ENCODE peak calls at places on chromosomes 3 and 15, in ten cellular contexts. V is occipital lobe; N is HEK293T; T is CD4-positive, alpha-beta T cell; Q is NCI-H2171; J is HCEC 1CT; P is A172; D is T1000; A is NCI-H226; F is activated CD8-positive, alpha-beta memory T cell treated with anti-CD3 and anti-CD28 coated beads, Interleukin-2, amount 10 ng/mL, durations not matched to agents 7 days and 5 days. K is an unnamed sample.

GRCh38 chr15:101000271-101000681 is 81.1 kb downstream of the LRRK1 start:
- DNase-seq in V (no peak), N (no peak), T (no peak), Q (no peak), J (no peak), P (no peak), D (no peak), A (no peak), F (no peak), K (no peak)

GRCh38 chr15:77032052-77032646 is 37.2 kb downstream of the PSTPIP1 start:
- DNase-seq in V (no peak), N (no peak), T (no peak), Q (no peak), J (no peak), P (no peak), D (no peak), A (no peak), F (peak), K (no peak)

GRCh38 chr3:120192159-120192558 is 92.9 kb downstream of the GPR156 start:
- DNase-seq in V (no peak), N (no peak), T (no peak), Q (no peak), J (peak), P (peak), D (no peak), A (no peak), F (no peak), K (no peak)

GRCh38 chr3:63051920-63052319 is 176.7 kb upstream of the CADPS start:
- DNase-seq in V (peak), N (no peak), T (no peak), Q (no peak), J (peak), P (peak), D (no peak), A (no peak), F (no peak), K (no peak)

GRCh38 chr3:45612918-45613602 is 18.5 kb downstream of the LIMD1 start:
- DNase-seq in V (no peak), N (no peak), T (no peak), Q (peak), J (no peak), P (no peak), D (no peak), A (no peak), F (no peak), K (no peak)

GRCh38 chr3:54709785-54710184 is 218.1 kb downstream of the LRTM1 start:
- DNase-seq in V (no peak), N (no peak), T (no peak), Q (no peak), J (no peak), P (no peak), D (no peak), A (no peak), F (no peak), K (no peak)

GRCh38 chr15:73168487-73168886 is 116.2 kb downstream of the NEO1 start:
- DNase-seq in V (no peak), N (no peak), T (no peak), Q (no peak), J (no peak), P (no peak), D (no peak), A (no peak), F (no peak), K (no peak)

GRCh38 chr3:177835008-177835407 is 637.7 kb upstream of the TBL1XR1 start:
- DNase-seq in V (no peak), N (peak), T (no peak), Q (no peak), J (peak), P (peak), D (peak), A (peak), F (no peak), K (no peak)

GRCh38 chr15:76866008-76866407 is 39.1 kb downstream of the SCAPER start:
- DNase-seq in V (no peak), N (no peak), T (no peak), Q (no peak), J (no peak), P (no peak), D (no peak), A (no peak), F (no peak), K (no peak)

GRCh38 chr3:128524374-128525299 is 31.6 kb upstream of the GATA2 start:
- DNase-seq in V (no peak), N (no peak), T (no peak), Q (no peak), J (no peak), P (no peak), D (no peak), A (no peak), F (no peak), K (no peak)

GRCh38 chr15:70752142-70752754 is 11.1 kb downstream of the UACA start:
- DNase-seq in V (no peak), N (no peak), T (no peak), Q (no peak), J (no peak), P (no peak), D (no peak), A (no peak), F (no peak), K (no peak)

GRCh38 chr3:112604536-112604935 is 36.4 kb downstream of the CCDC80 start:
- DNase-seq in V (no peak), N (no peak), T (no peak), Q (no peak), J (peak), P (peak), D (peak), A (peak), F (no peak), K (no peak)

GRCh38 chr3:71083726-71084131 is 499.8 kb downstream of the FOXP1 start:
- DNase-seq in V (no peak), N (no peak), T (no peak), Q (no peak), J (no peak), P (no peak), D (no peak), A (no peak), F (no peak), K (no peak)

GRCh38 chr3:189824629-189825312 is 193.6 kb downstream of the TP63 start:
- DNase-seq in V (no peak), N (no peak), T (no peak), Q (peak), J (peak), P (peak), D (no peak), A (peak), F (no peak), K (no peak)

GRCh38 chr15:38070778-38071177 is 136.3 kb downstream of the TMCO5A start:
- DNase-seq in V (no peak), N (no peak), T (no peak), Q (no peak), J (peak), P (no peak), D (no peak), A (no peak), F (no peak), K (no peak)

GRCh38 chr15:70437882-70438331 is 325.5 kb downstream of the UACA start:
- DNase-seq in V (no peak), N (no peak), T (no peak), Q (no peak), J (no peak), P (no peak), D (peak), A (peak), F (no peak), K (no peak)

GRCh38 chr3:143167956-143168355 is 48.4 kb downstream of the CHST2 start:
- DNase-seq in V (no peak), N (no peak), T (no peak), Q (no peak), J (peak), P (peak), D (no peak), A (peak), F (no peak), K (no peak)

GRCh38 chr3:101950985-101951733 is 101.8 kb downstream of the NFKBIZ start:
- DNase-seq in V (no peak), N (no peak), T (no peak), Q (no peak), J (no peak), P (no peak), D (no peak), A (no peak), F (no peak), K (no peak)

GRCh38 chr3:189103208-189103607 is 68.6 kb upstream of the TPRG1 start:
- DNase-seq in V (no peak), N (no peak), T (no peak), Q (no peak), J (no peak), P (no peak), D (peak), A (no peak), F (no peak), K (no peak)

GRCh38 chr3:158434412-158435038 is 136.5 kb upstream of the MLF1 start:
- DNase-seq in V (peak), N (peak), T (peak), Q (peak), J (peak), P (peak), D (peak), A (peak), F (peak), K (peak)

GRCh38 chr3:58386966-58387365 is 46.7 kb downstream of the PDHB start:
- DNase-seq in V (peak), N (no peak), T (no peak), Q (no peak), J (peak), P (peak), D (no peak), A (peak), F (no peak), K (no peak)

GRCh38 chr15:23403550-23403949 is 43.5 kb downstream of the GOLGA6L2 start:
- DNase-seq in V (no peak), N (no peak), T (no peak), Q (no peak), J (no peak), P (no peak), D (no peak), A (no peak), F (no peak), K (no peak)

GRCh38 chr3:57011022-57011421 is 49.4 kb upstream of the SPATA12 start:
- DNase-seq in V (no peak), N (no peak), T (no peak), Q (peak), J (no peak), P (no peak), D (no peak), A (no peak), F (no peak), K (no peak)

GRCh38 chr3:187799942-187800637 is 54.8 kb upstream of the BCL6 start:
- DNase-seq in V (no peak), N (no peak), T (no peak), Q (no peak), J (no peak), P (no peak), D (no peak), A (no peak), F (peak), K (no peak)

GRCh38 chr3:64444619-64445317 is 219.5 kb upstream of the PRICKLE2 start:
- DNase-seq in V (no peak), N (no peak), T (no peak), Q (no peak), J (no peak), P (no peak), D (no peak), A (no peak), F (no peak), K (no peak)

GRCh38 chr3:194500198-194500597 is 13.4 kb upstream of the ATP13A3 start:
- DNase-seq in V (no peak), N (no peak), T (no peak), Q (no peak), J (no peak), P (no peak), D (no peak), A (no peak), F (no peak), K (no peak)